ENCODE peak calls at places on chromosomes 13 and 19, in seven cellular contexts. X is testis; U is CD8-positive, alpha-beta T cell; Y is right lobe of liver; N is lung; H is HCT116; F is cardiac muscle cell. T is an unnamed sample.

GRCh38 chr13:39036212-39036611 is 1.7 kb downstream of the PROSER1 start:
- DNase-seq in X (no peak), U (no peak), Y (no peak), N (no peak), H (no peak), F (peak; percentile 24), T (no peak)

GRCh38 chr13:36385471-36385870 is 39.3 kb upstream of the SPART start:
- DNase-seq in X (no peak), U (no peak), Y (no peak), N (no peak), H (no peak), F (no peak), T (no peak)

GRCh38 chr13:79779061-79779460 is 298.1 kb downstream of the NDFIP2 start:
- DNase-seq in X (no peak), U (no peak), Y (no peak), N (no peak), H (no peak), F (no peak), T (no peak)

GRCh38 chr13:113668491-113668971 is 1.5 kb downstream of the GRK1 start:
- DNase-seq in X (no peak), U (no peak), Y (peak; percentile 32), N (no peak), H (no peak), F (no peak), T (peak; percentile 39)

GRCh38 chr13:90974249-90974954 is 373.1 kb upstream of the MIR17HG start:
- DNase-seq in X (no peak), U (no peak), Y (no peak), N (no peak), H (no peak), F (no peak), T (no peak)

GRCh38 chr19:40284501-40285352 is at the start of gene AKT2:
- DNase-seq in X (peak; percentile 77), U (no peak), Y (no peak), N (no peak), H (no peak), F (peak; percentile 88), T (peak; percentile 90)

GRCh38 chr19:8308891-8309291 is 733 bp upstream of the CD320 start:
- DNase-seq in X (no peak), U (no peak), Y (peak; percentile 29), N (no peak), H (no peak), F (no peak), T (no peak)

GRCh38 chr19:54207908-54208783 is 7.5 kb downstream of the RPS9 start:
- DNase-seq in X (peak; percentile 78), U (no peak), Y (peak; percentile 74), N (peak; percentile 95), H (no peak), F (no peak), T (peak; percentile 72)

GRCh38 chr19:2631213-2631821 is 71.2 kb downstream of the GNG7 start:
- DNase-seq in X (no peak), U (no peak), Y (no peak), N (no peak), H (no peak), F (no peak), T (peak; percentile 40)

GRCh38 chr13:50437252-50437651 is 406.2 kb downstream of the DLEU7 start:
- DNase-seq in X (no peak), U (no peak), Y (no peak), N (no peak), H (no peak), F (no peak), T (no peak)

GRCh38 chr19:38815059-38816001 is 2.6 kb upstream of the LGALS4 start:
- DNase-seq in X (peak; percentile 62), U (no peak), Y (no peak), N (no peak), H (no peak), F (no peak), T (no peak)

GRCh38 chr19:374183-374885 is 29.7 kb upstream of the MIER2 start:
- DNase-seq in X (no peak), U (no peak), Y (no peak), N (no peak), H (no peak), F (no peak), T (no peak)

GRCh38 chr13:26280295-26280694 is 26.4 kb downstream of the CDK8 start:
- DNase-seq in X (no peak), U (no peak), Y (no peak), N (no peak), H (no peak), F (no peak), T (no peak)

GRCh38 chr13:44267966-44268365 is 105.7 kb upstream of the SERP2 start:
- DNase-seq in X (no peak), U (no peak), Y (no peak), N (no peak), H (no peak), F (no peak), T (no peak)

GRCh38 chr19:2503521-2504109 is 27.7 kb downstream of the GADD45B start:
- DNase-seq in X (no peak), U (peak; percentile 83), Y (no peak), N (no peak), H (peak; percentile 88), F (peak; percentile 45), T (no peak)

GRCh38 chr13:111981446-111982165 is 85.3 kb upstream of the SOX1 start:
- DNase-seq in X (no peak), U (no peak), Y (no peak), N (no peak), H (no peak), F (no peak), T (no peak)

GRCh38 chr19:42363614-42364346 is 26.3 kb downstream of the CNFN start:
- DNase-seq in X (no peak), U (no peak), Y (no peak), N (no peak), H (no peak), F (no peak), T (no peak)

GRCh38 chr13:46728777-46729176 is 68.2 kb downstream of the ESD start:
- DNase-seq in X (no peak), U (no peak), Y (no peak), N (no peak), H (no peak), F (no peak), T (no peak)

GRCh38 chr13:93875527-93875926 is 604.0 kb downstream of the DCT start:
- DNase-seq in X (no peak), U (no peak), Y (no peak), N (no peak), H (no peak), F (no peak), T (no peak)

GRCh38 chr13:45873491-45874360 is 22.2 kb upstream of the SIAH3 start:
- DNase-seq in X (no peak), U (no peak), Y (no peak), N (no peak), H (peak; percentile 50), F (no peak), T (no peak)

GRCh38 chr19:38544569-38545315 is 73.0 kb downstream of the MAP4K1 start:
- DNase-seq in X (no peak), U (peak; percentile 58), Y (no peak), N (no peak), H (peak; percentile 56), F (no peak), T (no peak)

GRCh38 chr13:114118763-114119123 is 13.7 kb downstream of the RASA3 start:
- DNase-seq in X (no peak), U (no peak), Y (no peak), N (no peak), H (no peak), F (no peak), T (peak; percentile 13)

GRCh38 chr13:19070398-19070735 is 111.3 kb downstream of the TUBA3C start:
- DNase-seq in X (no peak), U (peak; percentile 32), Y (no peak), N (no peak), H (no peak), F (no peak), T (no peak)

GRCh38 chr19:52522555-52522954 is 4.9 kb upstream of the ZNF808 start:
- DNase-seq in X (peak; percentile 29), U (no peak), Y (no peak), N (no peak), H (no peak), F (no peak), T (no peak)

GRCh38 chr13:106799731-106800335 is 231.9 kb upstream of the ARGLU1 start:
- DNase-seq in X (no peak), U (no peak), Y (no peak), N (no peak), H (no peak), F (no peak), T (no peak)

GRCh38 chr13:106802917-106803316 is 235.0 kb upstream of the ARGLU1 start:
- DNase-seq in X (no peak), U (no peak), Y (no peak), N (no peak), H (no peak), F (no peak), T (no peak)

GRCh38 chr13:106810069-106810468 is 242.1 kb upstream of the ARGLU1 start:
- DNase-seq in X (no peak), U (no peak), Y (no peak), N (no peak), H (no peak), F (no peak), T (no peak)

GRCh38 chr13:106804996-106805395 is 237.1 kb upstream of the ARGLU1 start:
- DNase-seq in X (no peak), U (no peak), Y (no peak), N (no peak), H (no peak), F (no peak), T (no peak)
- H3K4me1 ChIP-seq in X (no peaks in the 10 kb centered on the region), U (no peaks in the 10 kb centered on the region), Y (no peaks in the 10 kb centered on the region), N (no peaks in the 10 kb centered on the region), H (no peaks in the 10 kb centered on the region), F (no peaks in the 10 kb centered on the region), T (no peaks in the 10 kb centered on the region)

GRCh38 chr19:12983561-12984142 is 11.6 kb upstream of the NFIX start:
- DNase-seq in X (peak; percentile 89), U (peak; percentile 89), Y (peak; percentile 84), N (peak; percentile 69), H (peak; percentile 36), F (peak; percentile 75), T (peak; percentile 93)
- H3K4me3 ChIP-seq in X (peak overlapping the region; percentile 42), U (no peak overlapping the region), Y (no peak overlapping the region), N (no peak overlapping the region), H (no peak overlapping the region), F (peak overlapping the region; percentile 16), T (no peak overlapping the region)

GRCh38 chr19:30651691-30652090 is 279.5 kb downstream of the ZNF536 start:
- DNase-seq in X (no peak), U (no peak), Y (no peak), N (no peak), H (no peak), F (no peak), T (no peak)
- H3K4me1 ChIP-seq in X (peaks cover 3% of the 10 kb centered on the region), U (no peaks in the 10 kb centered on the region), Y (peaks cover 1% of the 10 kb centered on the region), N (no peaks in the 10 kb centered on the region), H (no peaks in the 10 kb centered on the region), F (no peaks in the 10 kb centered on the region), T (no peaks in the 10 kb centered on the region)

DNA sequence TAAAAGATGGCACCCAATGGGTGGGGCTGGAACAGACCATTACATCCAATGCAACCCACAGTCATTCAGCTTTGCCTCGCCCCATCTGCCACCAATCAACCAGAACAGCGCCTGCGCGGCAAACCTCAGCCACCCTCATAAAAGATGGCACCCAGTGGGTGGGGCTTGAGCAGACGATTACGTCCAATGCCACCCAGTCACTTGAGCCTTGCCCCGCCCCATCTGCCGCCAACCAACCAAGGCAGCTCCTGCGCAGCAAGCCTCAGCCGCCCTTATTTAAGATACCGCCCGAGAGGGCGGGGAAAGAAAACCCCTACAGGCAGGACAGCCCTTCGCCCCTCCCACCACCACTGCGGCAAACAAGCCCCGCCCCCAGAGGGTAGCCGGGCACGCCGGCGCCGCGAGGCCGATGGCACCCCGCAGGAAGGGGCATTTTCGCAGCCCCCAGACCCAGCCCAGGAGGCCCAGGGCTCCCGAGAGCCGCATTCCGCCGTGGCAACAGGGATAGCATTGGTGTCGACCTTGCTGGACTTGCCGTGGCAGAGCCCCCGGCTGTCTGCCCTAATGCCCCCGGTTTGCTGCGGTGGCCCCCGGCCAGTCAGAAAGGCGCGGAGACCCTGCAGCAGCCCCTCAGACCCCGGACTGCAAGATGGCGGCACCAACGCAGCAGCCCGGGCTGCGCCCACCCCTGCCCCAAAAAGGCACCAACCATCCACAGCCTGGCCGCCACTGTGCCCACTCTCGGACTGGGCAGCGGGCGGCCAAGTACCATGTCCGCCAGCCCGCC is 668 bp downstream of the PEG3 start:
- DNase-seq in X (peak; percentile 98), U (no peak), Y (peak; percentile 93), N (peak; percentile 86), H (no peak), F (no peak), T (peak; percentile 96)
- H3K4me3 ChIP-seq in X (peak overlapping the region; percentile 59), U (no peak overlapping the region), Y (peak overlapping the region; percentile 45), N (no peak overlapping the region), H (no peak overlapping the region), F (no peak overlapping the region), T (peak overlapping the region; percentile 36)

T was measured in right cardiac atrium.